ENCODE peak calls at places on chromosome 16, in four cellular contexts. J is GM23338, C is GM23248, G is HCT116. N is an unnamed sample.

GRCh38 chr16:85554114-85554790 is 58.9 kb upstream of the GSE1 start:
- DNase-seq in J (peak; percentile 61), C (peak; percentile 84), G (peak; percentile 80), N (peak; percentile 61)

GRCh38 chr16:58556678-58557077 is 41.4 kb downstream of the SETD6 start:
- DNase-seq in J (no peak), C (peak; percentile 19), G (no peak), N (no peak)

GRCh38 chr16:767743-768235 is 7.3 kb downstream of the MSLN start:
- DNase-seq in J (no peak), C (no peak), G (no peak), N (no peak)

GRCh38 chr16:68961778-68962402 is 118.6 kb downstream of the TANGO6 start:
- DNase-seq in J (no peak), C (no peak), G (no peak), N (no peak)

GRCh38 chr16:72285728-72286127 is 113.8 kb upstream of the PMFBP1 start:
- DNase-seq in J (no peak), C (no peak), G (no peak), N (no peak)

GRCh38 chr16:4489030-4489429 is 12.8 kb downstream of the HMOX2 start:
- DNase-seq in J (no peak), C (peak; percentile 77), G (no peak), N (no peak)

GRCh38 chr16:30526137-30526822 is at the start of gene ZNF768:
- DNase-seq in J (peak; percentile 93), C (peak; percentile 62), G (no peak), N (peak; percentile 81)

GRCh38 chr16:70573451-70574121 is 50.0 kb downstream of the SF3B3 start:
- DNase-seq in J (peak; percentile 28), C (peak; percentile 77), G (no peak), N (peak; percentile 38)

DNA sequence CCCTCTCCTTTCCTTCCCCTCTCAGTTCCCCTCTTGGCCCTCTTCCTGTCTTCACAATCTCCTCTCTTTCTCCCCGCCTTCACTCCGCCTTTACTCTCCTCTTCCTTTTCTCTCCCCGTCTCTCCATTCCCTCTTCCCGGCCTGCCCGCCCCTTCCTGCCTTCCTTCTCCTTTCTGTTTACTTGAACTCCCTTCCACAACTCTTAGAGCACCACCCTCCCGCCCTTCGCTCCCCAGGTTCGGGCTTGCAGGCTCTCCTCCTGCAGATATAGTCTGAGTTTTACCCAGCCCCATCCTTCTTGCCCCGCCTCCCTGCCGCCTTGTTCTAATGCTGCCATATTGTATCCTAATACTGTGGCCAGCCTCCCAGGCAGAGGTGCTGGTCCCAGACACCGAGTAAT is 201.5 kb upstream of the N4BP1 start:
- DNase-seq in J (peak; percentile 63), C (no peak), G (no peak), N (no peak)
- TF ChIP-seq EZH2 in J (no peak), C (no peak), G (no peak), N (peak; percentile 15)

GRCh38 chr16:49838639-49839461 is 17.1 kb downstream of the ZNF423 start:
- DNase-seq in J (peak; percentile 62), C (no peak), G (no peak), N (peak; percentile 48)
- TF ChIP-seq EZH2 in J (no peak), C (no peak), G (no peak), N (no peak)

GRCh38 chr16:23182675-23183485 is at the start of gene SCNN1G:
- DNase-seq in J (peak; percentile 52), C (peak; percentile 14), G (no peak), N (peak; percentile 16)
- TF ChIP-seq EZH2 in J (no peak), C (peak; percentile 83), G (no peak), N (no peak)

DNA sequence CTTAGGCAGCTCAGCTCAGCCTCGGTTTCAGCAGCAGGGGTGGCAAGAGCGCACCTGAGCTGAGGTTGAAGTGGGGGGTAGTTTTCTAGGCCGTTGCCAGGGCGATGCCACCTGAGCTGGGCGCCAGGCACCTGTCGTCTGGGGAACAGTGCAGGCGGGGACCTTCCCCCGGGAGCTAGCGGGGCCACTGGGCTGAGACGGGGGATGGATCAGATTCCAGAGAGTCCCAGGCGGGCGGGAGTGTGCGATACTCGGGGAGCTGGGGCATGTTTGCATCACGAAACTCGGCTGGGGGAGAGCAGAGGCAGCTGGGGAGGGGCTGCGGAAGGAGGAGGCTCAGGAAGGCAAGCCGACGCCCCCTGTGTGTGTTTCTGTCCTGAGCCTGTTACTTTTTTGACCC is 477 bp upstream of the CLDN9 start:
- DNase-seq in J (peak; percentile 82), C (no peak), G (no peak), N (peak; percentile 61)
- TF ChIP-seq EZH2 in J (no peak), C (peak; percentile 53), G (no peak), N (no peak)

DNA sequence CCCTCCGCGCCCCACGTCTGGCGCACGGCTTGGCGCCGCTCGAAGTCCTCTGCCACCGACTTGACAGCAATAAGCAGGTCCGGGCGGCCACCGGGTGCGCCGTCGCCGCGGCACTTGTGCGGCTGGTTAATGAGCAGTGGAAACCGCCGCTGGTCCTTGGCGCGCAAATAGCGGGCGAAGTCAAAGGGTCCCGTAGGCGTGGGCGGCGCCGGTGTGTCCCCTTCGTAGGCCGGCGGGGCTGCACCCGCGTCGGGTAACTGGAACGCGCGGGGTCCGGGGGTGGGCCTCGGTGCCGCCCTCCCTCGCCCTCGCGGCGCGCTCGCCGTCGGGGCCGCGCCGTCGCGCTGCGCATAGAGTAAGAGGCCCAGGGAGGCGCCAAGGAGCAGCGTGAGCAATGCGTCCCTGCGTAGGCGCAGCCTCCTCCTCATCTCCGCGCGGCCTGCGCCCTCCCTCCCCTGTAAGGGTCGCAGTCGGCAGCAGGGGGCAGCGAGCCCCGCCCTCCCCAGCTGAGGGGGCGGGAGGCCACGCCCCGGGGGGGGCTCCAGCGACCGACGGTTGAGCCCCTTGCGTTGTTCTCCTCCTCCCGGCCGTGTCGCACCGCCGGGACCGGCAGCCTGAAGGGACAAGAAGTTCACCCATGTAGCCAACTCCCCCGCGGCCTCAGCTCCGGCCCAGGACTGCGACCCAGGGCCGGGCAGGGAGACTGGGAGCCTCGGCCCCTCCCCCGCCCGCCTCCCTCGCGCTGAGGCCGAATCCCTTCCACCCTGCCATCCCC is 553 bp downstream of the B3GNT9 start:
- DNase-seq in J (peak; percentile 83), C (peak; percentile 90), G (no peak), N (peak; percentile 86)
- TF ChIP-seq EZH2 in J (no peak), C (no peak), G (no peak), N (no peak)

GRCh38 chr16:19167710-19168172 is 299 bp upstream of the SYT17 start:
- DNase-seq in J (peak; percentile 89), C (peak; percentile 83), G (peak; percentile 60), N (peak; percentile 92)
- TF ChIP-seq EZH2 in J (no peak), C (no peak), G (no peak), N (no peak)

DNA sequence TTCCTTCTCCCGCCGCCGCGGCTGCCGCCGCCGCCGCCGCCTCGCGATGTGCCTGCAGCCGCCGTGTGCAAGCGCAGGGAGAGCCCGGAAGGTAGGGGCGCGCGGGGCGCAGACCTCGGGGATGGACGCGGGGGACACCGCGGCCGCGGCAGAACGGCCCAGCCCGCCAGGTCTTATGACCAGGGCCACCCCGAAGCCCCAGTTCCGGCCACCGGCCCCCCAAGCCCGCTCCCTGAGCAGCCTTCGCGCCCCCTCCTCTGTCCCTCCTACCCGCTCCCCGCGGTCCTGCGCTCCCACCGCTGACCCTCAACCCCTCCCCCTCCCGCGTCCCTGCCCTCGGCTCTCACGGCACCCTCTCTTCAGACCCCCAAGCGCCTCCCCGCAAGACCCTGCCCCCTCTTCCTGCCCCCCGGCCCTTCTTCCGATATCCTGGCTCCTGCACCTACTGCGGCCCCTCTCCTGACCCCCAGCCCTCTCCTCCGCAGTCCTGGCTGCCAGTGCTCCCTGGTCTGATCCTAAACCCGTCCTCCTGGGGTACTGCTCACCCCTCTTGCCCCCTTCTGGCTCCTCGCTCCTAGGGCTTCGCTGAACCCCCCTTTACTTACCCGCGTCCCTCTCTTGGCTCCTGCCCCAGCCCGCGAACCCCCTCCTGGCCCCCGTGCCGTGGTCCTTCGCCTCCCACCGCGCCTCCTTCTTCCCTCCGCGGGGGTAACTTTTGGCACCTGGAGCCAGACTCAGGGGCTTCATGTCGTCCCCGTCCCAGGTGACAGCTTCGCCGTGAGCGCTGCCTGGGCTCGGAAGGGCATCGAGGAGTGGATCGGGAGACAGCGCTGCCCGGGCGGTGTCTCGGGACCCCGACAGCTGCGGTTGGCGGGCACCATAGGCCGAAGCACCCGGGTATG is 714 bp downstream of the NKD1 start:
- DNase-seq in J (peak; percentile 32), C (peak; percentile 59), G (no peak), N (no peak)
- TF ChIP-seq EZH2 in J (peak; percentile 42), C (peak; percentile 86), G (no peak), N (no peak)

DNA sequence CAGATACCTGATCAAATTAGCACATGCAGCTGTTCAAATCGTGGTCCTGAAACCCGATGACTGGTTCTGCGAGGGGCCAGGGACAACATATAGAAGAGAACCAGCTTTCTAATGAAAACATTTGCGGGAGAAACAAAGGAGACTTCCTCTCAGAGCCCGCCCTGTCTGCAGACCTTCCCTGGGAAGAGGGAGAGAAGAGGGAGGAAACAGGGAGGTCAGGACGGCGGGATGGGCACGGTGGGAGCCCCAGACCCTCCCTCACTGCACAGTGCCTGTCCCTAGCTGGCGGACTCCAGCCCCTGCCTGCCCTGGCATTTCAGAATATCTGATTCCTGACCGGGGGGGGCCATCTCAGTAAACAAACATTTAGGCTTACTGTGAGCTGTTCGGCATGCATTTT is 317.3 kb downstream of the FOXL1 start:
- DNase-seq in J (peak; percentile 23), C (no peak), G (no peak), N (no peak)
- TF ChIP-seq EZH2 in J (no peak), C (no peak), G (no peak), N (no peak)

N was measured in hepatocyte.